ENCODE peak calls at places on chromosomes 7 and 10, in seven cellular contexts. H is hepatocyte, L is neural progenitor cell, J is astrocyte, B is GM12878, W is MM.1S, P is keratinocyte. Y is an unnamed sample.

GRCh38 chr10:118698421-118698820 is 56.3 kb downstream of the CACUL1 start:
- DNase-seq in H (peak), L (no peak), J (peak), B (peak), W (peak), P (no peak), Y (peak)

GRCh38 chr7:84568786-84569185 is 374.2 kb upstream of the SEMA3A start:
- DNase-seq in H (no peak), L (no peak), J (no peak), B (no peak), W (no peak), P (no peak), Y (no peak)

GRCh38 chr7:158500651-158501052 is 87.0 kb downstream of the PTPRN2 start:
- DNase-seq in H (no peak), L (peak), J (no peak), B (no peak), W (no peak), P (no peak), Y (no peak)

GRCh38 chr7:139774376-139774775 is 3.4 kb downstream of the HIPK2 start:
- DNase-seq in H (no peak), L (no peak), J (peak), B (no peak), W (no peak), P (peak), Y (no peak)

GRCh38 chr10:99532687-99533495 is at the start of gene NKX2-3:
- DNase-seq in H (peak), L (peak), J (no peak), B (no peak), W (peak), P (no peak), Y (no peak)

GRCh38 chr7:45188736-45189135 is 31.1 kb downstream of the RAMP3 start:
- DNase-seq in H (no peak), L (no peak), J (no peak), B (no peak), W (no peak), P (no peak), Y (no peak)

GRCh38 chr10:14659626-14660196 is 115.0 kb downstream of the FAM107B start:
- DNase-seq in H (no peak), L (no peak), J (no peak), B (peak), W (peak), P (no peak), Y (no peak)

GRCh38 chr7:23530355-23530754 is 1.4 kb downstream of the TRA2A start:
- DNase-seq in H (peak), L (peak), J (peak), B (no peak), W (peak), P (no peak), Y (peak)

DNA sequence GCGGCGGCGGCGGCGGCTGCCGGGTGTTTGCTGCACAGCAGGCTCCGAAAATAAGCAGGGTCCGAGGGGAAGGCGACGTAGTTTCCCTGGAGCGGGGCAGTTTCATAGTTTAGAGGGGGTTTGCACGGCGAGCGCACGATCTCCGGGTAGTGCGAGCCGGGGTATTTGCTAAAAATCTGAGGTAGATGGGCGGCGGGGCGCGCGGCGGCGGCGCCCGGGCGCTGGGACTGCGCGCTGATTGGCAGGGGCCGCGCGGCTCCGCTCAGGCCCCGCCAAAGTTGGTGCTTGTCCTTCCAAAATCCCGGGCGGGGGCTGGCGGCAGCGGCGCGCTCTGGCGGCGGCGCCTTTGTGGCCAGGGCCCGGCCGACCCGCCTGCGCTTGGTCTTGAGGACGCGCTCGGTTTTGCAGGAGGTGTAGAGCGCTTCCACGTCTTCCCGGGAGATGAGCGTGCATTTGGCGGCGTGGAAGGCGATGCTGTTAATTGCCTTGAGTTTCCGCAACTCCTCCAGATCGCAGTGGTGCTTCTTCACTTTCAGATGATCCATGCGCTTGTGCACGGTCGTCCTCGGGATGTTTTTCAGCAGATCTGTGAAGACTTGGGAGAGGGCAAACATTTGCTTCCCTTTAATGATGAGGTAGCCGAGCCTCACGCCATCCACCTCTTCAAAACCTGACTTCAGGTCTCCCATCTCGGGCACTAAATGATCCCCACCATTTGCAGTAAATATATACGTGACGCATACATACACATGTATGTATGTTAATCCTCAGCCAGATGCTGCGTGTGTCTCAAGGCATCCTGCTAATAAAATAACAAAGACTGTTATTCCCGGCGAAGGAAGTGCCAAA is 8.1 kb downstream of the SKIDA1 start:
- DNase-seq in H (peak), L (peak), J (peak), B (no peak), W (peak), P (no peak), Y (peak)
- TF ChIP-seq EZH2 in H (no peak), L (no peak), J (no peak), B (no peak), W (no peak), P (no peak), Y (no peak)

DNA sequence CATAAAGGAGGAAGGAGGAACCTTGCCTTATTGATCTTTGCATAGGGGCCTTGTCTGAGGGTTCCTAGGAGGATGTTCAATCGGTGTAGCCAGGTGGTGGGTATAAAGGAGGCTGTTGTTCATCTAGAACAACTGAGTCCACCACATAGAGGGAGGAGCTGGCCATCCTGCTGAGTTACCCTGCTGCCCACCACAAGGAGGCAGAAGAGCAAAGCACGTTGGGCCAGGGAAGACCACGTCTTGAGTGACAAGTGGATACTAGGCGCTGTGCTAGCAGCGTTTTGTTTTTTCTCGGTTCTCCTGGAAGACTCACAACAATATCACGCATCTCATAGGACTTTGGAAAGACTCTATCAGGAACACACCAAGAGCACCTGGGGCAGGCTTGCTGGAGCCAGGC is 20.0 kb downstream of the FOXI2 start:
- DNase-seq in H (no peak), L (no peak), J (no peak), B (no peak), W (no peak), P (no peak), Y (no peak)
- TF ChIP-seq CTCF in H (no peak), L (peak), J (no peak), B (no peak), W (peak), P (no peak), Y (no peak)

GRCh38 chr10:77927343-77928256 is 1.0 kb upstream of the DLG5 start:
- DNase-seq in H (peak), L (peak), J (no peak), B (no peak), W (no peak), P (no peak), Y (no peak)
- TF ChIP-seq EZH2 in H (no peak), L (no peak), J (no peak), B (no peak), W (no peak), P (no peak), Y (no peak)

GRCh38 chr7:71925663-71926062 is 486.5 kb downstream of the CALN1 start:
- DNase-seq in H (no peak), L (peak), J (no peak), B (no peak), W (peak), P (no peak), Y (no peak)
- TF ChIP-seq CTCF in H (no peak), L (peak), J (no peak), B (no peak), W (peak), P (peak), Y (no peak)

DNA sequence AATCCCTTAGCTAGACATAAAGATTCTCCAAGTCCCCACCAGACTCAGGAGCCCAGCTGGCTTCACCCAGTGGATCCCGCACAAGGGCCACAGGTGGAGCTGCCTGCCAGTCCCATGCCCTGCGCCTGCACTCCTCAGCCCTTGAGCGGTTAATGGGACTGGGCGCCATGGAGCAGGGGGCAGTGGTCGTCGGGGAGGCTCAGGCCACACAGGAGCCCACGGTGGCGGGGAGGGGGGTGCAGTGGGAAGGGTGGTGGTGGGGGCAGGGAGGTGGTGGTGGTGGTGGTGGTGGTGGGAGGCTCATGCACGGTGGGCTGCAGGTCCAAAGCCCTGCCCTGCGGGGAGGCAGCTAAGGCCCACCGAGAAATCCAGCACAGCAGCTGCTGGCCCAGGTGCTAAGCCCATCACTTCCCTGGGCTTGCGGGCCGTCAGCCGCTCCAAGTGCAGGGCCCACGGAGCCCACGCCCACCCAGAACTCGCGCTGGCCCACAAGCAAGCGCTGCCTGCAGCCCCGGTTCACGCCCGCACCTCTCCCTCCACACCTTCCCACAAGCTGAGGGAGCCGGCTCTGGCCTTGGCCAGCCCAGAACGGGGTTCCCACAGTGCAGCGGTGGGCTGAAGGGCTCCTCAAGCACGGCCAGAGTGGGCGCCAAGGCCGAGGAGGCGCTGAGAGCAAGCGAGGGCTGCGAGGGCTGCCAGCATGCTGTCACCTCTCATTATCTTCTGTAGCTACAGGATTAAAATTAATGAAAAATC is 732.5 kb upstream of the POM121L12 start:
- DNase-seq in H (no peak), L (no peak), J (no peak), B (no peak), W (no peak), P (no peak), Y (no peak)
- TF ChIP-seq EZH2 in H (no peak), L (no peak), J (no peak), B (no peak), W (no peak), P (no peak), Y (no peak)

GRCh38 chr10:97538839-97539238 is 33.7 kb upstream of the ANKRD2 start:
- DNase-seq in H (no peak), L (no peak), J (no peak), B (no peak), W (no peak), P (no peak), Y (no peak)

GRCh38 chr10:97538401-97538800 is 34.2 kb upstream of the ANKRD2 start:
- DNase-seq in H (no peak), L (no peak), J (peak), B (no peak), W (no peak), P (no peak), Y (no peak)

GRCh38 chr10:97540669-97541500 is 31.7 kb upstream of the ANKRD2 start:
- DNase-seq in H (no peak), L (no peak), J (peak), B (no peak), W (no peak), P (no peak), Y (no peak)

GRCh38 chr10:97537186-97537869 is 35.3 kb upstream of the ANKRD2 start:
- DNase-seq in H (no peak), L (no peak), J (no peak), B (no peak), W (no peak), P (no peak), Y (no peak)

GRCh38 chr10:97539523-97540200 is 32.9 kb upstream of the ANKRD2 start:
- DNase-seq in H (peak), L (peak), J (peak), B (no peak), W (no peak), P (no peak), Y (peak)
- TF ChIP-seq CTCF in H (no peak), L (peak), J (peak), B (no peak), W (no peak), P (peak), Y (no peak)